ENCODE peak calls at places on chromosomes 5 and 9, in five cellular contexts. One of them, this sample, is unnamed.

GRCh38 chr9:137873858-137874363 is 3.7 kb upstream of the CACNA1B start:
- DNase-seq in activated effector memory CD4-positive, alpha-beta T cell treated with anti-CD3 and anti-CD28 coated beads, Interleukin-2, amount 50 U/mL, for 16 hours: no peak
- DNase-seq in PC-3: no peak
- DNase-seq in NCI-H460: no peak
- DNase-seq in ascending aorta: no peak
- DNase-seq in this sample: no peak

GRCh38 chr5:127796207-127796606 is 93.0 kb downstream of the CCDC192 start:
- DNase-seq in activated effector memory CD4-positive, alpha-beta T cell treated with anti-CD3 and anti-CD28 coated beads, Interleukin-2, amount 50 U/mL, for 16 hours: no peak
- DNase-seq in PC-3: no peak
- DNase-seq in NCI-H460: no peak
- DNase-seq in ascending aorta: no peak
- DNase-seq in this sample: no peak

GRCh38 chr9:929719-930118 is 46.7 kb upstream of the DMRT3 start:
- DNase-seq in activated effector memory CD4-positive, alpha-beta T cell treated with anti-CD3 and anti-CD28 coated beads, Interleukin-2, amount 50 U/mL, for 16 hours: no peak
- DNase-seq in PC-3: no peak
- DNase-seq in NCI-H460: no peak
- DNase-seq in ascending aorta: no peak
- DNase-seq in this sample: no peak

GRCh38 chr5:149702953-149703646 is 27.0 kb upstream of the PPARGC1B start:
- DNase-seq in activated effector memory CD4-positive, alpha-beta T cell treated with anti-CD3 and anti-CD28 coated beads, Interleukin-2, amount 50 U/mL, for 16 hours: no peak
- DNase-seq in PC-3: no peak
- DNase-seq in NCI-H460: no peak
- DNase-seq in ascending aorta: no peak
- DNase-seq in this sample: no peak

GRCh38 chr9:15909297-15909696 is 356.5 kb downstream of the CCDC171 start:
- DNase-seq in activated effector memory CD4-positive, alpha-beta T cell treated with anti-CD3 and anti-CD28 coated beads, Interleukin-2, amount 50 U/mL, for 16 hours: no peak
- DNase-seq in PC-3: no peak
- DNase-seq in NCI-H460: no peak
- DNase-seq in ascending aorta: no peak
- DNase-seq in this sample: no peak

GRCh38 chr9:137456864-137457405 is 2.2 kb downstream of the NSMF start:
- DNase-seq in activated effector memory CD4-positive, alpha-beta T cell treated with anti-CD3 and anti-CD28 coated beads, Interleukin-2, amount 50 U/mL, for 16 hours: peak
- DNase-seq in PC-3: no peak
- DNase-seq in NCI-H460: no peak
- DNase-seq in ascending aorta: no peak
- DNase-seq in this sample: no peak

GRCh38 chr5:150511641-150512367 is 3.9 kb downstream of the NDST1 start:
- DNase-seq in activated effector memory CD4-positive, alpha-beta T cell treated with anti-CD3 and anti-CD28 coated beads, Interleukin-2, amount 50 U/mL, for 16 hours: no peak
- DNase-seq in PC-3: peak
- DNase-seq in NCI-H460: peak
- DNase-seq in ascending aorta: no peak
- DNase-seq in this sample: no peak

GRCh38 chr5:170368593-170368992 is 20.6 kb downstream of the KCNMB1 start:
- DNase-seq in activated effector memory CD4-positive, alpha-beta T cell treated with anti-CD3 and anti-CD28 coated beads, Interleukin-2, amount 50 U/mL, for 16 hours: no peak
- DNase-seq in PC-3: no peak
- DNase-seq in NCI-H460: no peak
- DNase-seq in ascending aorta: no peak
- DNase-seq in this sample: no peak

GRCh38 chr5:121668635-121669034 is 183.0 kb upstream of the FTMT start:
- DNase-seq in activated effector memory CD4-positive, alpha-beta T cell treated with anti-CD3 and anti-CD28 coated beads, Interleukin-2, amount 50 U/mL, for 16 hours: no peak
- DNase-seq in PC-3: peak
- DNase-seq in NCI-H460: no peak
- DNase-seq in ascending aorta: no peak
- DNase-seq in this sample: no peak

GRCh38 chr9:131395027-131395744 is 1.3 kb downstream of the PRRC2B start:
- DNase-seq in activated effector memory CD4-positive, alpha-beta T cell treated with anti-CD3 and anti-CD28 coated beads, Interleukin-2, amount 50 U/mL, for 16 hours: peak
- DNase-seq in PC-3: peak
- DNase-seq in NCI-H460: no peak
- DNase-seq in ascending aorta: no peak
- DNase-seq in this sample: peak